ENCODE peak calls at places on chromosomes 16 and 17, in four cellular contexts. K is K562, I is GM12878, E is SK-N-SH. N is an unnamed sample.

GRCh38 chr17:82848022-82848592 is 8.3 kb upstream of the ZNF750 start:
- DNase-seq in E (no peak), I (no peak), K (no peak), N (peak)

GRCh38 chr16:3038256-3038655 is 1.5 kb upstream of the BICDL2 start:
- DNase-seq in K (no peak), I (no peak), E (peak), N (peak)

GRCh38 chr17:59165933-59166342 is 10.4 kb downstream of the PRR11 start:
- DNase-seq in E (peak), I (peak), K (no peak), N (peak)

GRCh38 chr17:34163681-34164080 is 91.4 kb upstream of the CCL2 start:
- DNase-seq in E (peak), I (no peak), K (peak), N (peak)

GRCh38 chr17:38877130-38877851 is 7.4 kb downstream of the LASP1 start:
- DNase-seq in I (no peak), E (no peak), K (no peak), N (no peak)

GRCh38 chr16:20409398-20410152 is at the start of gene ACSM5:
- DNase-seq in K (no peak), I (no peak), E (no peak), N (peak)

GRCh38 chr16:19882641-19883040 is 2.0 kb downstream of the GPRC5B start:
- DNase-seq in K (no peak), E (no peak), I (no peak), N (no peak)

GRCh38 chr17:69516911-69517310 is 102.4 kb downstream of the MAP2K6 start:
- DNase-seq in E (no peak), I (peak), K (no peak), N (no peak)

GRCh38 chr17:33983824-33984574 is 271.1 kb upstream of the CCL2 start:
- DNase-seq in E (no peak), K (no peak), I (no peak), N (no peak)

GRCh38 chr17:77437017-77437416 is 296.2 kb downstream of the SEC14L1 start:
- DNase-seq in I (no peak), K (no peak), E (peak), N (no peak)

GRCh38 chr16:57764341-57765159 is 29.0 kb downstream of the KATNB1 start:
- DNase-seq in K (peak), I (peak), E (peak), N (peak)

GRCh38 chr17:4004517-4005295 is 40.5 kb upstream of the ATP2A3 start:
- DNase-seq in I (peak), K (peak), E (peak), N (peak)

GRCh38 chr16:50338371-50339231 is 30.2 kb downstream of the BRD7 start:
- DNase-seq in K (no peak), I (no peak), E (no peak), N (no peak)

GRCh38 chr16:19948186-19949104 is 63.8 kb upstream of the GPRC5B start:
- DNase-seq in E (no peak), K (no peak), I (no peak), N (no peak)

GRCh38 chr16:73434621-73435020 is 386.7 kb upstream of the ZFHX3 start:
- DNase-seq in E (no peak), I (no peak), K (no peak), N (no peak)

GRCh38 chr16:58733671-58734458 is at the start of gene GOT2:
- DNase-seq in I (peak), E (peak), K (peak), N (peak)

GRCh38 chr16:3655030-3655790 is 719 bp downstream of the DNASE1 start:
- DNase-seq in K (no peak), I (no peak), E (peak), N (no peak)

GRCh38 chr17:75168998-75169397 is 13.8 kb downstream of the SUMO2 start:
- DNase-seq in I (no peak), K (no peak), E (no peak), N (no peak)

GRCh38 chr16:19555938-19556778 is 655 bp downstream of the VPS35L start:
- DNase-seq in I (peak), K (peak), E (peak), N (no peak)

GRCh38 chr17:9350083-9350482 is 225.5 kb downstream of the STX8 start:
- DNase-seq in I (no peak), E (no peak), K (no peak), N (peak)

GRCh38 chr17:51434434-51435170 is 174.3 kb downstream of the UTP18 start:
- DNase-seq in I (no peak), K (peak), E (no peak), N (no peak)

GRCh38 chr16:65916995-65917394 is 449.5 kb upstream of the CDH5 start:
- DNase-seq in K (no peak), E (no peak), I (no peak), N (no peak)

GRCh38 chr17:31525801-31526549 is 134.5 kb downstream of the RAB11FIP4 start:
- DNase-seq in I (no peak), E (peak), K (peak), N (peak)

GRCh38 chr17:61149106-61149505 is 250.5 kb upstream of the TBX2 start:
- DNase-seq in I (no peak), K (no peak), E (no peak), N (no peak)

GRCh38 chr16:78571880-78572279 is 472.4 kb downstream of the WWOX start:
- DNase-seq in E (no peak), K (no peak), I (no peak), N (no peak)

GRCh38 chr17:50539762-50540440 is 7.1 kb upstream of the SPATA20 start:
- DNase-seq in K (peak), E (no peak), I (no peak), N (no peak)

GRCh38 chr16:12239953-12240485 is 263.5 kb downstream of the SNX29 start:
- DNase-seq in E (no peak), K (no peak), I (no peak), N (no peak)

GRCh38 chr17:79670537-79671386 is 59.9 kb upstream of the RBFOX3 start:
- DNase-seq in E (no peak), K (no peak), I (no peak), N (no peak)

GRCh38 chr17:83064021-83064731 is 15.2 kb upstream of the METRNL start:
- DNase-seq in K (no peak), I (no peak), E (peak), N (no peak)

GRCh38 chr16:51577621-51578303 is 426.7 kb upstream of the SALL1 start:
- DNase-seq in E (no peak), K (no peak), I (peak), N (no peak)

GRCh38 chr17:21089145-21089544 is 37.6 kb upstream of the DHRS7B start:
- DNase-seq in E (no peak), K (no peak), I (no peak), N (no peak)

GRCh38 chr16:19860146-19861030 is 24.3 kb downstream of the GPRC5B start:
- DNase-seq in E (no peak), I (no peak), K (no peak), N (no peak)

GRCh38 chr16:13823501-13823900 is 96.5 kb upstream of the ERCC4 start:
- DNase-seq in I (no peak), K (no peak), E (no peak), N (no peak)

GRCh38 chr16:15644306-15644961 is 1.5 kb upstream of the MARF1 start:
- DNase-seq in I (no peak), K (no peak), E (peak), N (peak)

GRCh38 chr16:11386054-11386680 is 40.9 kb downstream of the RMI2 start:
- DNase-seq in E (no peak), I (no peak), K (no peak), N (no peak)

DNA sequence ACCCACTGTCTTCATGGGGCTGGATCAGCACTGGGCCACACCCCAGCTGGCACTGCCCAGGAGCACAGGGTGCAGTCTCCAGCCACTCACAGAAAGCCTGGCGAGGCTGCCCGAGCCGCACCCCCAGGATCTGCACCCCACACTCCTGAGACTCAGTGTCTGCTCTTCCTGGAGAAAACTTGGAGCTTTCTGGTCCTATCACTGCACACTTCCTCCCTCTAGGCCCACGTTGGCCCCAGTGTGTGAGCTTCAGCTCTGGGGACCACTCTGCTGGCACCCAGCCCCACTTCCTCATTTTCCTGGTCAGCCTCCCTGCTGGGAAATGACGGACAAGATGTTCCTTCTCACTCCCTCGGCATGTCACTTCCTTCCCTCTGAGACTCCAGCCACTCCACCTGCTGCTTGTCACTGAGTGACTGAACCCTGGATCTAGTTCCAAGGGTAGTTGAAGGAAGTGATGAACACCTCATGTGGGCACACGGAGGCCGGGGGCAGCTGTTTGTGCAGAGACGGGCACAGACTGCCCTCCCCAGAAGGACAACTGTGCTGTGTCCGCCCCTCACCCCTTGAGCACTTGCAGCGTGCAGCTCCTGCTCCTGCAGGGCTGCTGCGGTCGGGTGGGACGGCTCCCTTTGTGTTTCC is 29.0 kb downstream of the ZC3H18 start:
- DNase-seq in E (no peak), K (no peak), I (no peak), N (no peak)
- TF ChIP-seq NFIC in E (no peak), K (no peak), I (no peak), N (no peak)

DNA sequence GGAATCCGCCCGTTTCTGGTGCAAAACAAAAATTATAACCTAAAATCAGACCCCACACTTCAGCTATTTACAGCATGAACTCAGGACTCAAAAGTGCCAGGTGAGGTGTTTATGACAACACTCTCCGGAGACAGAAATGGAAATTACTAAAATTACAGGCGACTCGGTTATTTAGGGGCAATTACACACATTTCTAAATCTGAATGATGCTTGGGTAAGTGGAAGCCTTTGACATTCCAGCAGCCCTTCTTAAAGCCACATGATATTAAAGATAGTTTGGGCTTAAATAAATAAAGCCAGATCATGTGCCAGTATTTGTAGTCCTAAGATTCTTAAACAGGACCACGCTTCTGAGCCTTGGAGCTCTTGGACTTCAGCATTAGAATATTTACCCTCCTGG is 36.7 kb upstream of the PMP22 start:
- DNase-seq in K (no peak), E (no peak), I (no peak), N (no peak)
- H3K4me2 ChIP-seq in K (no peak), E (no peak), I (no peak), N (no peak)

GRCh38 chr16:29729116-29729521 is 16.7 kb downstream of the C16orf54 start:
- DNase-seq in I (no peak), K (peak), E (peak), N (peak)
- TF ChIP-seq NFIC in I (no peak), K (no peak), E (no peak), N (no peak)

GRCh38 chr16:85607796-85608514 is 5.2 kb upstream of the GSE1 start:
- DNase-seq in K (peak), E (no peak), I (no peak), N (no peak)
- H3K4me2 ChIP-seq in K (no peak), E (no peak), I (no peak), N (no peak)

GRCh38 chr16:56277040-56277439 is 85.8 kb downstream of the GNAO1 start:
- DNase-seq in I (no peak), K (no peak), E (peak), N (peak)
- TF ChIP-seq NFIC in I (no peak), K (no peak), E (no peak), N (no peak)

DNA sequence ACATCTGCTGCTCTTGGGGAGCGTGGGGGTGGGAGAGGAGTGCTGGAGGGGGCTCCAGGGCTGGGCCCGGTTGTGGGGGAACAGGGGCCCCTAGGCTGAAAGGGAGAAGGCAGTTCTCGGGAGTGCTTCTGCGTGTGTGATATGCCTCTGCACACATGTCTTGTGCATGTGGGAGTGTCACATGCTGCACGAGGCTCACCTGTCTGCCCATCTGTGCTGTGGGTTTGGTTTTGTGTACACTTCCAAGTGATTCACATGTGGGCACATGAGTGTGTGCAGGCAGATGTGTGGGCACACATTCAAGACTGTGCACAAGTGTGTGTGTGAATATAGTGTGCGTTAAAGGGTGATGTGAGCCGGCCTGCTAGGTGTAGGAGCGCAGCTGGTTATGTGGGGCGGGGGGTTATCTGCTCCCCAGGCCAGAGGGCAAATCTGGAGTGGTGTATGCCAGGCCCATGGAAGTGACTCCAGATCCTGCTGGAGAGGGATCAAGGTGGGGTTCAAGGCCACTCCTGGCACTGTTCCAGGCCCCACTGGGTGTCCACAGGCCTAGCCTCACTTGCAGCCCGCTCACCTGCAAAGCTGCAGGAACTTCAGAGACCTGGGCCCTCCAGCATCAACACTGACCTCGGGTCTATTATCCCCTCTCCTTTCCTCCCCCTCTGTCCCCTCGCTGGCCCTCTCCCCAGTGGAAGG is 3.8 kb upstream of the BAHCC1 start:
- DNase-seq in I (no peak), K (no peak), E (no peak), N (no peak)
- H3K4me2 ChIP-seq in I (no peak), K (no peak), E (peak), N (peak)

GRCh38 chr16:67773569-67774456 is 32.5 kb downstream of the RANBP10 start:
- DNase-seq in E (no peak), K (peak), I (no peak), N (peak)
- TF ChIP-seq NFIC in E (no peak), K (no peak), I (no peak), N (no peak)

GRCh38 chr17:42404326-42405055 is 16.2 kb upstream of the STAT3 start:
- DNase-seq in K (no peak), I (no peak), E (no peak), N (no peak)

GRCh38 chr17:42407289-42407836 is 15.7 kb downstream of the CAVIN1 start:
- DNase-seq in K (peak), E (peak), I (no peak), N (peak)

GRCh38 chr17:42406602-42407288 is 16.3 kb downstream of the CAVIN1 start:
- DNase-seq in K (peak), E (no peak), I (no peak), N (no peak)

GRCh38 chr17:42405076-42405475 is 16.8 kb upstream of the STAT3 start:
- DNase-seq in E (no peak), K (no peak), I (no peak), N (no peak)

GRCh38 chr17:42405963-42406495 is 17.0 kb downstream of the CAVIN1 start:
- DNase-seq in I (no peak), E (peak), K (peak), N (peak)
- H3K4me2 ChIP-seq in I (peak), E (no peak), K (no peak), N (no peak)

GRCh38 chr17:63944736-63945499 is 12.8 kb upstream of the CD79B start:
- DNase-seq in K (no peak), E (no peak), I (no peak), N (no peak)
- TF ChIP-seq NFIC in K (no peak), E (no peak), I (no peak), N (no peak)

GRCh38 chr17:43418441-43419374 is 19.9 kb downstream of the ARL4D start:
- DNase-seq in K (no peak), E (no peak), I (no peak), N (peak)

GRCh38 chr17:43411820-43412529 is 13.2 kb downstream of the ARL4D start:
- DNase-seq in I (no peak), E (no peak), K (no peak), N (no peak)

GRCh38 chr17:43411369-43411677 is 12.5 kb downstream of the ARL4D start:
- DNase-seq in E (no peak), K (no peak), I (no peak), N (no peak)

DNA sequence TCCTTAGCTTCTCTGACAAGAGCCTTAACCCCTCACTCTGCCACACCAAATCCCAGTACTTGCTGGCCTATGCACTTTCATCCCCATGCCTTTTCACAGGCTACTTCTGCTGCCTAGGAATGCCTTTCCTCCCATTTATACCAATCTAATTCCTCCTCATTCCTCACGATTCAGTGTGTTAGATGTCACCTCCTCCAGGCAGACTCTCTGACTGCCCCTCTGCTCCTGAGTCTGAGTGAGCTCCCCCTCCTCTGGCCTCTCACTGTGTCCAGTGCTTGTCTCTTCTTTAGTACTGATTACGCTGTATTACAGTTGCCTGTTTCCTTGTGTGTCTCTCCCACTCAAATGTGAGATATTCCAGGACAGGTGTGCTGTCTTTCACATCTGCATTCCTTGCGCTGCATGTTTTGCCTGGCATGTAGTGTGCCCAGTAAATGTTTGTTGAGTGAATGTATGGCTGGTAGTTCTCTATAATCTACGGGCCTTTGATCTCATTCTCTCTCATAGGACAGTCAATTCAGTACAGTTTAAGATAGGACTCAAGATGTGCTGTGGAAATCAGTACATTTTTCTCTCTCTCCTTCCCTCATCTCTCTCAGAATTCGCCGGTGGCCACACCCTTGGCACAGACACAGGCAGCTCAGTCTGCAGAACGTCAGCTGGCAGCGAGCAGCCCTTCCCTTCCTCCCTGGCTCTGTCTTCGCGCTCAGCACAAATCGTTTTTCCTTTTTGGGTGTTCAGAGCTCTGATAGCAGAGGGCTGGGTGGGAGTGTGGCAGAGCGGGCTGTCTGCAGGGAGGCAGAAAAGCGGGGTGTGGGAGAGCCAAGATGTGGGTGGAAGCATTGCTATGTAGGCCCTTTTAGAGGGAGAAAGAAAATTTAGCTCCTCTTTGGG is 18.5 kb downstream of the ARL4D start:
- DNase-seq in K (no peak), I (no peak), E (no peak), N (no peak)
- H3K4me2 ChIP-seq in K (no peak), I (no peak), E (peak), N (no peak)

N was measured in HepG2.